ENCODE peak calls at places on chromosomes 3 and 15, in eight cellular contexts. Y is activated T-helper 9 cell treated with anti-CD3 and anti-CD28 coated beads, Interleukin-2, amount 50 U/mL, for 16 hours; F is stimulated activated CD8-positive, alpha-beta memory T cell treated with anti-CD3 and anti-CD28 coated beads, Interleukin-4, amount 100 ng/mL, for 4 hours; E is cardiac muscle cell; A is GM13976; N is Calu3; I is G401; O is left ventricle myocardium inferior. S is an unnamed sample.
A peak's percentile ranks its signal among the peaks of the same experiment; 100 is the strongest.

GRCh38 chr3:194854290-194855024 is 168.8 kb downstream of the FAM43A start:
- DNase-seq in Y (no peak), F (no peak), E (no peak), A (no peak), N (no peak), I (no peak), O (no peak), S (no peak)

GRCh38 chr3:43503067-43503728 is 118.6 kb downstream of the ANO10 start:
- DNase-seq in Y (no peak), F (no peak), E (peak; percentile 58), A (peak; percentile 24), N (no peak), I (peak; percentile 76), O (no peak), S (no peak)

GRCh38 chr3:127610105-127610504 is 11.9 kb downstream of the MCM2 start:
- DNase-seq in Y (no peak), F (no peak), E (no peak), A (no peak), N (no peak), I (no peak), O (no peak), S (no peak)

GRCh38 chr3:16538505-16538904 is 25.0 kb upstream of the RFTN1 start:
- DNase-seq in Y (no peak), F (no peak), E (no peak), A (no peak), N (no peak), I (no peak), O (no peak), S (no peak)

GRCh38 chr15:58752716-58753115 is 3.2 kb upstream of the ADAM10 start:
- DNase-seq in Y (no peak), F (no peak), E (no peak), A (no peak), N (no peak), I (no peak), O (no peak), S (no peak)

GRCh38 chr3:94066829-94067470 is 4.1 kb downstream of the NSUN3 start:
- DNase-seq in Y (no peak), F (no peak), E (no peak), A (no peak), N (no peak), I (no peak), O (no peak), S (no peak)

GRCh38 chr3:150407051-150407817 is 864 bp upstream of the TSC22D2 start:
- DNase-seq in Y (no peak), F (no peak), E (peak; percentile 58), A (peak; percentile 11), N (no peak), I (no peak), O (no peak), S (no peak)

GRCh38 chr15:87949934-87950298 is 306.6 kb downstream of the NTRK3 start:
- DNase-seq in Y (no peak), F (no peak), E (no peak), A (no peak), N (no peak), I (no peak), O (no peak), S (no peak)

GRCh38 chr3:38111696-38112377 is 25.1 kb downstream of the ACAA1 start:
- DNase-seq in Y (no peak), F (no peak), E (no peak), A (no peak), N (no peak), I (no peak), O (no peak), S (peak; percentile 47)

GRCh38 chr3:46861293-46861995 is 1.8 kb downstream of the MYL3 start:
- DNase-seq in Y (no peak), F (no peak), E (no peak), A (no peak), N (no peak), I (no peak), O (peak; percentile 56), S (no peak)

GRCh38 chr15:50542051-50542450 is 4.4 kb downstream of the USP50 start:
- DNase-seq in Y (no peak), F (no peak), E (peak; percentile 56), A (no peak), N (no peak), I (no peak), O (no peak), S (no peak)

GRCh38 chr15:98863983-98864382 is 143.6 kb downstream of the PGPEP1L start:
- DNase-seq in Y (no peak), F (no peak), E (no peak), A (no peak), N (no peak), I (no peak), O (no peak), S (no peak)

GRCh38 chr3:143865302-143865701 is 17.0 kb upstream of the SLC9A9 start:
- DNase-seq in Y (no peak), F (no peak), E (peak; percentile 61), A (no peak), N (no peak), I (no peak), O (no peak), S (no peak)

GRCh38 chr3:132536442-132537153 is 60.5 kb upstream of the ACKR4 start:
- DNase-seq in Y (no peak), F (no peak), E (no peak), A (no peak), N (no peak), I (no peak), O (no peak), S (no peak)